ENCODE peak calls at places on chromosome 9, in six cellular contexts. M is coronary artery, R is NCI-H1092, U is esophagus squamous epithelium, X is spleen, F is HEK293T. L is an unnamed sample.

GRCh38 chr9:127021664-127022337 is 100.6 kb downstream of the ANGPTL2 start:
- DNase-seq in M (peak), R (peak), U (no peak), X (no peak), F (no peak), L (no peak)

GRCh38 chr9:110933350-110934001 is 104.8 kb downstream of the LPAR1 start:
- DNase-seq in M (no peak), R (no peak), U (no peak), X (no peak), F (no peak), L (peak)

GRCh38 chr9:18437315-18438200 is 36.4 kb upstream of the ADAMTSL1 start:
- DNase-seq in M (peak), R (peak), U (no peak), X (peak), F (no peak), L (no peak)

GRCh38 chr9:75039804-75040203 is 11.7 kb upstream of the CARNMT1 start:
- DNase-seq in M (no peak), R (no peak), U (no peak), X (no peak), F (no peak), L (no peak)

GRCh38 chr9:36717276-36717675 is 144.6 kb downstream of the MELK start:
- DNase-seq in M (no peak), R (no peak), U (no peak), X (no peak), F (no peak), L (no peak)

GRCh38 chr9:33221568-33221884 is 18.4 kb upstream of the SPINK4 start:
- DNase-seq in M (no peak), R (no peak), U (no peak), X (no peak), F (no peak), L (no peak)

GRCh38 chr9:96417610-96418073 is 528 bp downstream of the ZNF367 start:
- DNase-seq in M (peak), R (no peak), U (no peak), X (peak), F (peak), L (no peak)

GRCh38 chr9:124792257-124792975 is 15.5 kb downstream of the OLFML2A start:
- DNase-seq in M (no peak), R (no peak), U (no peak), X (peak), F (no peak), L (no peak)

GRCh38 chr9:91378695-91379127 is 17.0 kb upstream of the AUH start:
- DNase-seq in M (no peak), R (no peak), U (no peak), X (no peak), F (no peak), L (no peak)

GRCh38 chr9:127128341-127129072 is 6.1 kb upstream of the ANGPTL2 start:
- DNase-seq in M (no peak), R (no peak), U (no peak), X (no peak), F (no peak), L (no peak)

GRCh38 chr9:36566813-36567217 is 5.9 kb upstream of the MELK start:
- DNase-seq in M (no peak), R (no peak), U (no peak), X (peak), F (no peak), L (no peak)

GRCh38 chr9:127535834-127536233 is 76.2 kb upstream of the STXBP1 start:
- DNase-seq in M (no peak), R (no peak), U (no peak), X (no peak), F (no peak), L (no peak)

GRCh38 chr9:97508852-97509251 is 7.4 kb downstream of the TMOD1 start:
- DNase-seq in M (no peak), R (no peak), U (no peak), X (no peak), F (no peak), L (no peak)

GRCh38 chr9:128712451-128713410 is 10.4 kb downstream of the PKN3 start:
- DNase-seq in M (peak), R (no peak), U (no peak), X (peak), F (no peak), L (no peak)

GRCh38 chr9:115691686-115692085 is 461.9 kb upstream of the PAPPA start:
- DNase-seq in M (no peak), R (no peak), U (no peak), X (no peak), F (no peak), L (no peak)

GRCh38 chr9:5813837-5814236 is 19.1 kb downstream of the ERMP1 start:
- DNase-seq in M (no peak), R (no peak), U (no peak), X (no peak), F (no peak), L (no peak)

L was measured in GM13976.